ENCODE peak calls at places on chromosomes 16 and 17, in ten cellular contexts. A is AG09309, F is brain microvascular endothelial cell, K is A549, I is prostate gland, E is choroid plexus epithelial cell, H is fibroblast of the aortic adventitia, N is AG04450, Q is neural progenitor cell, R is dorsolateral prefrontal cortex. X is an unnamed sample.
A peak's percentile ranks its signal among the peaks of the same experiment; 100 is the strongest.

GRCh38 chr16:75402821-75403475 is 30.4 kb downstream of the CFDP1 start:
- DNase-seq in N (no peak), K (peak; percentile 44), I (no peak), Q (peak; percentile 16), R (no peak), F (peak; percentile 48), A (no peak), E (peak; percentile 81), H (peak; percentile 73), X (no peak)

GRCh38 chr17:18344021-18344420 is 19.3 kb downstream of the SHMT1 start:
- DNase-seq in F (no peak), N (no peak), A (no peak), R (no peak), H (no peak), K (no peak), Q (no peak), E (no peak), I (no peak), X (no peak)

GRCh38 chr17:8900626-8901585 is 33.4 kb upstream of the PIK3R6 start:
- DNase-seq in F (no peak), R (no peak), N (no peak), E (no peak), H (no peak), K (no peak), I (no peak), Q (no peak), A (no peak), X (no peak)

GRCh38 chr17:48554412-48555090 is 9.6 kb upstream of the HOXB2 start:
- DNase-seq in A (no peak), K (peak; percentile 57), N (no peak), R (no peak), F (no peak), H (peak; percentile 56), Q (peak; percentile 59), I (no peak), E (no peak), X (no peak)

GRCh38 chr17:46877466-46877865 is 26.1 kb downstream of the WNT9B start:
- DNase-seq in I (no peak), A (no peak), N (no peak), K (no peak), R (no peak), Q (no peak), E (no peak), H (no peak), F (no peak), X (no peak)

GRCh38 chr17:39281806-39282205 is 56.1 kb upstream of the STAC2 start:
- DNase-seq in N (peak; percentile 6), Q (no peak), E (peak; percentile 42), F (peak; percentile 12), I (no peak), K (no peak), A (no peak), H (peak; percentile 67), R (no peak), X (peak; percentile 16)

GRCh38 chr17:76544916-76545365 is 5.1 kb downstream of the PRCD start:
- DNase-seq in H (no peak), R (peak; percentile 26), I (no peak), A (no peak), Q (no peak), E (no peak), F (no peak), K (no peak), N (no peak), X (no peak)

GRCh38 chr16:56262148-56262878 is 71.0 kb downstream of the GNAO1 start:
- DNase-seq in F (no peak), R (no peak), H (no peak), A (no peak), K (no peak), Q (no peak), E (no peak), N (no peak), I (no peak), X (no peak)

GRCh38 chr17:59752446-59752845 is 45.0 kb downstream of the VMP1 start:
- DNase-seq in F (no peak), H (peak; percentile 33), A (no peak), K (no peak), Q (no peak), R (no peak), I (no peak), E (no peak), N (no peak), X (no peak)

GRCh38 chr17:62966426-62967110 is 533 bp downstream of the TANC2 start:
- DNase-seq in I (peak; percentile 19), K (peak; percentile 45), A (no peak), F (peak; percentile 38), R (no peak), H (no peak), N (no peak), Q (peak; percentile 73), E (peak; percentile 48), X (no peak)

GRCh38 chr16:67198238-67198734 is 645 bp upstream of the ELMO3 start:
- DNase-seq in E (no peak), K (peak; percentile 66), Q (peak; percentile 53), A (no peak), R (no peak), H (peak; percentile 49), F (no peak), I (peak; percentile 47), N (no peak), X (no peak)

GRCh38 chr17:74730491-74731346 is 6.3 kb upstream of the RAB37 start:
- DNase-seq in H (no peak), R (no peak), A (no peak), I (no peak), F (no peak), Q (no peak), K (no peak), N (no peak), E (no peak), X (no peak)

GRCh38 chr17:27741361-27741861 is 58.9 kb downstream of the NOS2 start:
- DNase-seq in I (no peak), A (no peak), K (no peak), F (no peak), N (no peak), E (peak; percentile 2), R (no peak), H (peak; percentile 63), Q (no peak), X (no peak)

GRCh38 chr16:85724936-85725335 is 26.0 kb downstream of the C16orf74 start:
- DNase-seq in R (no peak), F (no peak), N (no peak), Q (no peak), H (no peak), A (no peak), K (no peak), E (no peak), I (no peak), X (no peak)

GRCh38 chr16:88508376-88508867 is 55.3 kb downstream of the ZFPM1 start:
- DNase-seq in I (no peak), F (no peak), N (no peak), E (no peak), K (no peak), H (no peak), A (no peak), R (no peak), Q (no peak), X (no peak)

GRCh38 chr16:83781-84615 is 6.0 kb downstream of the MPG start:
- DNase-seq in Q (no peak), H (peak; percentile 70), K (no peak), I (no peak), R (no peak), N (no peak), E (peak; percentile 56), A (no peak), F (no peak), X (no peak)

GRCh38 chr17:79276824-79277223 is 202.2 kb downstream of the ENGASE start:
- DNase-seq in H (no peak), K (no peak), A (no peak), E (no peak), N (no peak), F (no peak), Q (no peak), R (no peak), I (no peak), X (no peak)

GRCh38 chr17:71900830-71901229 is 220.0 kb upstream of the SOX9 start:
- DNase-seq in Q (no peak), K (no peak), H (no peak), R (no peak), N (no peak), F (peak; percentile 33), I (no peak), E (peak; percentile 32), A (no peak), X (no peak)

GRCh38 chr17:17186051-17186450 is 20.1 kb downstream of the PLD6 start:
- DNase-seq in N (no peak), I (peak; percentile 65), Q (no peak), A (no peak), E (peak; percentile 38), F (no peak), R (no peak), K (no peak), H (no peak), X (no peak)

GRCh38 chr16:57601801-57602478 is 26.5 kb upstream of the ADGRG1 start:
- DNase-seq in E (peak; percentile 73), A (no peak), F (peak; percentile 30), H (no peak), R (no peak), Q (no peak), K (no peak), I (no peak), N (no peak), X (no peak)

GRCh38 chr16:87201052-87201451 is 116.1 kb downstream of the C16orf95 start:
- DNase-seq in H (peak; percentile 100), E (peak; percentile 100), A (peak; percentile 96), Q (no peak), I (no peak), K (peak; percentile 56), N (peak; percentile 95), F (peak; percentile 99), R (no peak), X (peak; percentile 93)

GRCh38 chr16:30997000-30997886 is 12.2 kb downstream of the HSD3B7 start:
- DNase-seq in Q (peak; percentile 87), K (peak; percentile 95), R (no peak), I (peak; percentile 68), H (peak; percentile 55), N (no peak), F (peak; percentile 64), E (peak; percentile 78), A (no peak), X (no peak)
- H3K4me3 ChIP-seq in Q (peak overlapping the region; percentile 55), K (peak overlapping the region; percentile 61), R (peak overlapping the region; percentile 33), I (peak overlapping the region; percentile 38), H (peak overlapping the region; percentile 71), N (peak overlapping the region; percentile 59), F (peak overlapping the region; percentile 58), E (peak overlapping the region; percentile 65), A (peak overlapping the region; percentile 53), X (peak overlapping the region; percentile 59)

GRCh38 chr16:7550096-7550495 is 217.5 kb downstream of the RBFOX1 start:
- DNase-seq in E (no peak), H (no peak), K (no peak), F (no peak), Q (no peak), R (no peak), A (no peak), I (no peak), N (no peak), X (no peak)
- TF ChIP-seq CTCF in E (no peak), H (no peak), K (no peak), F (no peak), Q (no peak), R (no peak), A (no peak), I (no peak), N (no peak), X (no peak)

GRCh38 chr17:73203135-73203787 is 10.4 kb downstream of the COG1 start:
- DNase-seq in K (no peak), E (no peak), A (no peak), R (no peak), N (no peak), I (peak; percentile 54), Q (no peak), H (peak; percentile 51), F (no peak), X (no peak)
- H3K4me3 ChIP-seq in K (no peak overlapping the region), E (no peak overlapping the region), A (no peak overlapping the region), R (no peak overlapping the region), N (no peak overlapping the region), I (no peak overlapping the region), Q (no peak overlapping the region), H (no peak overlapping the region), F (no peak overlapping the region), X (no peak overlapping the region)

GRCh38 chr16:2082171-2082982 is 34.6 kb downstream of the TSC2 start:
- DNase-seq in N (no peak), H (no peak), E (peak; percentile 36), R (no peak), F (no peak), K (peak; percentile 36), Q (no peak), I (peak; percentile 86), A (no peak), X (no peak)
- TF ChIP-seq CTCF in N (no peak), H (no peak), E (no peak), R (no peak), F (no peak), K (no peak), Q (no peak), I (peak; percentile 23), A (no peak), X (no peak)